ENCODE peak calls at places on chromosomes 1 and 21, in five cellular contexts. L, Y, O, W and A are unnamed samples.

GRCh38 chr1:97883823-97884222 is 37.0 kb downstream of the DPYD start:
- DNase-seq in L (no peak), O (no peak), W (no peak), Y (no peak), A (no peak)

GRCh38 chr1:234922987-234923386 is 205.7 kb downstream of the TOMM20 start:
- DNase-seq in W (no peak), L (no peak), O (no peak), Y (no peak), A (no peak)

GRCh38 chr1:228740543-228740942 is 5.3 kb downstream of the RHOU start:
- DNase-seq in Y (no peak), L (no peak), W (no peak), O (no peak), A (no peak)

GRCh38 chr1:207025144-207025880 is 7.2 kb downstream of the C1orf116 start:
- DNase-seq in Y (no peak), W (no peak), L (no peak), O (no peak), A (no peak)

GRCh38 chr1:233075045-233075444 is 124.6 kb downstream of the NTPCR start:
- DNase-seq in O (no peak), W (no peak), L (no peak), Y (no peak), A (no peak)

GRCh38 chr1:54585181-54586066 is 37.4 kb downstream of the ACOT11 start:
- DNase-seq in W (peak; percentile 78), Y (no peak), L (no peak), O (peak; percentile 87), A (no peak)

GRCh38 chr1:54791880-54792522 is 9.1 kb downstream of the TTC22 start:
- DNase-seq in O (no peak), Y (no peak), L (peak; percentile 43), W (no peak), A (peak; percentile 90)

GRCh38 chr21:45590246-45590725 is 48.0 kb upstream of the SLC19A1 start:
- DNase-seq in O (peak; percentile 69), Y (peak; percentile 87), W (peak; percentile 82), L (no peak), A (peak; percentile 49)

GRCh38 chr1:17755120-17755519 is at the start of gene ACTL8:
- DNase-seq in W (no peak), O (no peak), Y (no peak), L (no peak), A (peak; percentile 12)

GRCh38 chr1:113074237-113074636 is 1.2 kb downstream of the LRIG2 start:
- DNase-seq in W (no peak), L (no peak), Y (no peak), O (no peak), A (no peak)

GRCh38 chr1:36446261-36446660 is 4.0 kb downstream of the OSCP1 start:
- DNase-seq in Y (no peak), O (no peak), L (no peak), W (no peak), A (peak; percentile 84)

GRCh38 chr1:186231861-186232436 is 143.1 kb downstream of the TPR start:
- DNase-seq in L (no peak), O (no peak), Y (no peak), W (no peak), A (no peak)

GRCh38 chr1:5858844-5859407 is 133.3 kb downstream of the NPHP4 start:
- DNase-seq in Y (no peak), L (no peak), O (no peak), W (no peak), A (no peak)

GRCh38 chr1:177368255-177368654 is 197.5 kb downstream of the BRINP2 start:
- DNase-seq in O (no peak), Y (no peak), L (no peak), W (no peak), A (no peak)

GRCh38 chr1:109977657-109978378 is 6.7 kb upstream of the AHCYL1 start:
- DNase-seq in L (no peak), W (peak; percentile 83), Y (no peak), O (peak; percentile 84), A (no peak)

GRCh38 chr1:201656670-201657032 is 117.7 kb downstream of the NAV1 start:
- DNase-seq in W (peak; percentile 76), O (no peak), Y (no peak), L (no peak), A (peak; percentile 42)

GRCh38 chr1:169941982-169942830 is 48.5 kb upstream of the SCYL3 start:
- DNase-seq in O (no peak), Y (no peak), W (no peak), L (no peak), A (no peak)

GRCh38 chr1:212794561-212795014 is 2.9 kb downstream of the TATDN3 start:
- DNase-seq in O (no peak), L (no peak), Y (no peak), W (no peak), A (no peak)